ENCODE peak calls at places on chromosome 12, in ten cellular contexts. G is activated CD4-positive, alpha-beta T cell treated with anti-CD3 and anti-CD28 coated beads, Interleukin-2, amount 50 U/mL, for 48 hours; L is MV-4-11; V is foreskin fibroblast; B is activated T-cell treated with anti-CD3 and anti-CD28 coated beads for 1 hour; A is colonic mucosa; O is NCI-H2171 treated with DMSO at 0.1 percent for 48 hours; J is neural progenitor cell; Z is nephron progenitor cell; I is activated CD4-positive, CD25-positive, alpha-beta regulatory T cell. C is an unnamed sample.

GRCh38 chr12:62588916-62589315 is 122.3 kb downstream of the MON2 start:
- DNase-seq in V (peak), G (no peak), O (no peak), J (no peak), I (no peak), L (no peak), Z (no peak), B (no peak), A (no peak), C (no peak)

GRCh38 chr12:67320614-67321305 is 51.6 kb downstream of the CAND1 start:
- DNase-seq in L (no peak), V (no peak), G (no peak), A (no peak), O (no peak), B (no peak), J (no peak), I (no peak), Z (no peak), C (no peak)

GRCh38 chr12:121798807-121799174 is 5.0 kb upstream of the SETD1B start:
- DNase-seq in A (no peak), J (no peak), G (no peak), L (no peak), B (no peak), Z (no peak), V (no peak), I (no peak), O (no peak), C (no peak)

GRCh38 chr12:116319851-116320621 is 42.5 kb upstream of the MED13L start:
- DNase-seq in J (no peak), O (no peak), V (peak), B (no peak), Z (no peak), L (peak), A (peak), G (peak), I (no peak), C (no peak)

GRCh38 chr12:19852100-19852855 is 413.0 kb downstream of the AEBP2 start:
- DNase-seq in A (no peak), G (no peak), O (no peak), B (no peak), I (no peak), V (no peak), J (no peak), L (no peak), Z (no peak), C (no peak)

GRCh38 chr12:75790219-75790618 is 241.4 kb downstream of the PHLDA1 start:
- DNase-seq in G (no peak), J (no peak), V (peak), O (no peak), A (no peak), Z (no peak), I (no peak), B (no peak), L (no peak), C (no peak)

GRCh38 chr12:42729532-42729895 is 140.0 kb upstream of the PRICKLE1 start:
- DNase-seq in L (no peak), I (no peak), A (no peak), O (no peak), J (no peak), V (no peak), G (no peak), Z (no peak), B (no peak), C (no peak)

GRCh38 chr12:125015680-125016310 is 22.4 kb downstream of the BRI3BP start:
- DNase-seq in Z (no peak), G (no peak), V (no peak), L (no peak), A (no peak), B (no peak), I (no peak), J (no peak), O (peak), C (no peak)

GRCh38 chr12:17954788-17955187 is 135.2 kb downstream of the RERGL start:
- DNase-seq in A (no peak), G (no peak), B (no peak), Z (no peak), O (no peak), J (peak), I (no peak), L (no peak), V (no peak), C (no peak)

GRCh38 chr12:132601171-132601883 is 9.1 kb downstream of the LRCOL1 start:
- DNase-seq in I (no peak), G (no peak), B (no peak), Z (no peak), O (no peak), J (no peak), L (no peak), A (no peak), V (no peak), C (no peak)

GRCh38 chr12:123805119-123805518 is 43.0 kb downstream of the DNAH10 start:
- DNase-seq in Z (no peak), O (no peak), J (no peak), V (no peak), G (no peak), L (no peak), A (no peak), B (no peak), I (no peak), C (no peak)

GRCh38 chr12:109779382-109779781 is 53.8 kb downstream of the TRPV4 start:
- DNase-seq in L (peak), O (peak), J (no peak), G (no peak), A (no peak), I (no peak), Z (no peak), V (no peak), B (no peak), C (no peak)

GRCh38 chr12:58950739-58951100 is 30.4 kb upstream of the LRIG3 start:
- DNase-seq in O (no peak), Z (no peak), I (no peak), G (no peak), L (no peak), J (no peak), V (no peak), A (peak), B (no peak), C (no peak)

GRCh38 chr12:7012024-7012607 is 6.2 kb downstream of the LPCAT3 start:
- DNase-seq in J (no peak), G (no peak), O (no peak), I (no peak), A (no peak), V (no peak), L (no peak), Z (no peak), B (no peak), C (no peak)

GRCh38 chr12:124484526-124484953 is 82.9 kb downstream of the NCOR2 start:
- DNase-seq in G (peak), B (no peak), L (no peak), V (no peak), J (no peak), I (no peak), A (no peak), O (no peak), Z (no peak), C (no peak)

GRCh38 chr12:68967036-68967435 is 34.1 kb upstream of the CPM start:
- DNase-seq in B (no peak), L (no peak), I (no peak), Z (no peak), A (no peak), G (no peak), V (no peak), J (no peak), O (no peak), C (no peak)

GRCh38 chr12:62505786-62506185 is 39.2 kb downstream of the MON2 start:
- DNase-seq in Z (no peak), B (no peak), J (no peak), L (no peak), A (no peak), I (no peak), G (no peak), O (no peak), V (no peak), C (no peak)

GRCh38 chr12:52081263-52081733 is 1.8 kb downstream of the SMIM41 start:
- DNase-seq in G (no peak), J (peak), A (no peak), V (no peak), Z (no peak), I (no peak), L (peak), O (peak), B (no peak), C (peak)

GRCh38 chr12:94123127-94123526 is 25.2 kb upstream of the PLXNC1 start:
- DNase-seq in J (no peak), O (no peak), A (no peak), I (no peak), V (no peak), L (peak), B (no peak), Z (no peak), G (no peak), C (no peak)

GRCh38 chr12:57965766-57966165 is 24.4 kb downstream of the ATP23 start:
- DNase-seq in Z (no peak), A (no peak), V (no peak), G (no peak), O (no peak), I (no peak), J (no peak), B (no peak), L (no peak), C (no peak)

GRCh38 chr12:79508622-79509021 is 182.1 kb downstream of the PAWR start:
- DNase-seq in G (no peak), A (no peak), Z (no peak), J (no peak), V (no peak), I (no peak), O (no peak), B (no peak), L (no peak), C (no peak)

GRCh38 chr12:45168976-45169375 is 46.9 kb upstream of the ANO6 start:
- DNase-seq in Z (no peak), O (no peak), V (no peak), B (no peak), G (no peak), I (no peak), J (no peak), L (no peak), A (no peak), C (no peak)

GRCh38 chr12:19015285-19015684 is 114.2 kb upstream of the PLEKHA5 start:
- DNase-seq in A (no peak), V (no peak), Z (no peak), J (no peak), B (no peak), L (no peak), G (no peak), O (no peak), I (no peak), C (no peak)

GRCh38 chr12:13606290-13606689 is 375.1 kb downstream of the GRIN2B start:
- DNase-seq in G (no peak), A (no peak), B (no peak), Z (peak), O (no peak), J (peak), V (no peak), I (no peak), L (no peak), C (no peak)

GRCh38 chr12:75945581-75945980 is 86.0 kb downstream of the PHLDA1 start:
- DNase-seq in A (no peak), G (no peak), O (no peak), Z (no peak), I (no peak), J (no peak), V (no peak), B (no peak), L (no peak), C (no peak)

GRCh38 chr12:114976361-114976760 is 292.4 kb upstream of the TBX3 start:
- DNase-seq in A (no peak), V (peak), L (no peak), I (no peak), G (no peak), O (no peak), J (no peak), B (no peak), Z (no peak), C (no peak)

GRCh38 chr12:116183741-116184141 is 93.8 kb downstream of the MED13L start:
- DNase-seq in V (no peak), I (no peak), O (no peak), A (no peak), J (peak), L (no peak), B (no peak), G (no peak), Z (no peak), C (no peak)

GRCh38 chr12:130920119-130920703 is 33.5 kb upstream of the ADGRD1 start:
- DNase-seq in G (no peak), V (peak), J (no peak), I (no peak), L (no peak), A (no peak), Z (no peak), B (no peak), O (no peak), C (no peak)

GRCh38 chr12:58833844-58834243 is 86.5 kb downstream of the LRIG3 start:
- DNase-seq in L (no peak), B (no peak), Z (no peak), V (peak), A (no peak), G (no peak), O (peak), I (no peak), J (no peak), C (no peak)

GRCh38 chr12:56118688-56119045 is 601 bp downstream of the ZC3H10 start:
- DNase-seq in J (no peak), A (no peak), V (no peak), I (no peak), O (no peak), L (peak), G (no peak), Z (no peak), B (no peak), C (no peak)

C was measured in activated B cell treated with CpG ODN at 0.5 μM for 24 hours.